ENCODE peak calls at places on chromosomes 16 and 17, in five cellular contexts. N is T-helper 1 cell; C is lower lobe of right lung; T is effector memory CD8-positive, alpha-beta T cell; X is LHCN-M2. A is an unnamed sample.

GRCh38 chr16:50697881-50698767 is 4.7 kb downstream of the NOD2 start:
- DNase-seq in N (peak), C (no peak), T (no peak), X (peak), A (no peak)

GRCh38 chr17:41049110-41049509 is 2.0 kb upstream of the KRTAP2-1 start:
- DNase-seq in N (no peak), C (no peak), T (no peak), X (peak), A (no peak)

GRCh38 chr17:76696763-76697701 is 13.7 kb downstream of the MXRA7 start:
- DNase-seq in N (no peak), C (no peak), T (no peak), X (peak), A (no peak)

GRCh38 chr17:6753006-6753445 is 2.8 kb upstream of the XAF1 start:
- DNase-seq in N (peak), C (peak), T (peak), X (peak), A (peak)

GRCh38 chr16:47234-47633 is 6.2 kb downstream of the POLR3K start:
- DNase-seq in N (no peak), C (no peak), T (no peak), X (no peak), A (no peak)

GRCh38 chr16:31452631-31453106 is 6.6 kb upstream of the ARMC5 start:
- DNase-seq in N (no peak), C (no peak), T (no peak), X (peak), A (no peak)

GRCh38 chr16:70685938-70686375 is at the start of gene MTSS2:
- DNase-seq in N (no peak), C (peak), T (no peak), X (peak), A (no peak)

GRCh38 chr17:57899822-57900221 is 50.0 kb upstream of the MRPS23 start:
- DNase-seq in N (no peak), C (peak), T (no peak), X (no peak), A (no peak)

GRCh38 chr16:55439101-55439690 is 39.8 kb upstream of the MMP2 start:
- DNase-seq in N (no peak), C (no peak), T (no peak), X (no peak), A (no peak)

GRCh38 chr16:2039286-2040030 is 8.2 kb downstream of the NTHL1 start:
- DNase-seq in N (no peak), C (peak), T (no peak), X (peak), A (no peak)

GRCh38 chr17:7445011-7445927 is at the start of gene CHRNB1:
- DNase-seq in N (peak), C (peak), T (no peak), X (peak), A (peak)

GRCh38 chr16:49622084-49622390 is 233.9 kb downstream of the ZNF423 start:
- DNase-seq in N (no peak), C (no peak), T (no peak), X (no peak), A (no peak)

GRCh38 chr17:78379134-78379497 is 667 bp downstream of the PGS1 start:
- DNase-seq in N (no peak), C (no peak), T (no peak), X (peak), A (no peak)

GRCh38 chr16:50999181-50999580 is 151.9 kb downstream of the SALL1 start:
- DNase-seq in N (no peak), C (no peak), T (no peak), X (no peak), A (no peak)

GRCh38 chr16:24139282-24139681 is 116.9 kb upstream of the CACNG3 start:
- DNase-seq in N (no peak), C (no peak), T (no peak), X (no peak), A (no peak)

GRCh38 chr16:88393034-88393433 is 10.3 kb downstream of the ZNF469 start:
- DNase-seq in N (no peak), C (no peak), T (no peak), X (peak), A (no peak)

GRCh38 chr17:7823581-7824001 is 10.4 kb upstream of the KDM6B start:
- DNase-seq in N (no peak), C (no peak), T (no peak), X (no peak), A (no peak)

GRCh38 chr17:73304971-73305786 is 6.6 kb downstream of the CDC42EP4 start:
- DNase-seq in N (no peak), C (peak), T (no peak), X (peak), A (no peak)

GRCh38 chr16:69833791-69834282 is 71.7 kb downstream of the WWP2 start:
- DNase-seq in N (no peak), C (no peak), T (no peak), X (no peak), A (no peak)

GRCh38 chr16:27446721-27447120 is 44.7 kb downstream of the IL21R start:
- DNase-seq in N (peak), C (peak), T (peak), X (no peak), A (peak)

GRCh38 chr16:26665166-26665939 is 401.4 kb upstream of the C16orf82 start:
- DNase-seq in N (no peak), C (no peak), T (no peak), X (no peak), A (no peak)

GRCh38 chr17:28493467-28493866 is 12.7 kb upstream of the FOXN1 start:
- DNase-seq in N (no peak), C (no peak), T (no peak), X (peak), A (no peak)

GRCh38 chr17:80146121-80147034 is 550 bp downstream of the EIF4A3 start:
- DNase-seq in N (no peak), C (no peak), T (no peak), X (peak), A (peak)

A was measured in naive thymus-derived CD8-positive, alpha-beta T cell.